ENCODE peak calls at places on chromosomes 2 and 18, in seven cellular contexts. C, X, V, K, T, B and U are unnamed samples.

GRCh38 chr2:158967114-158967730 is 1.2 kb upstream of the TANC1 start:
- ATAC-seq in C (peak; percentile 10), X (peak; percentile 1), V (no peak), K (no peak), T (no peak), B (no peak), U (no peak)

GRCh38 chr2:24984912-24985311 is 13.2 kb upstream of the DNAJC27 start:
- ATAC-seq in C (peak; percentile 91), X (peak; percentile 90), V (no peak), K (no peak), T (no peak), B (no peak), U (no peak)

GRCh38 chr2:9738718-9739496 is 104.4 kb upstream of the TAF1B start:
- ATAC-seq in C (no peak), X (peak; percentile 72), V (peak; percentile 14), K (peak; percentile 12), T (peak; percentile 58), B (peak; percentile 73), U (peak; percentile 65)

GRCh38 chr18:22170421-22171262 is 1.3 kb downstream of the GATA6 start:
- ATAC-seq in C (peak; percentile 58), X (peak; percentile 3), V (no peak), K (no peak), T (no peak), B (no peak), U (no peak)

GRCh38 chr2:235366390-235366789 is 127.5 kb upstream of the AGAP1 start:
- ATAC-seq in C (no peak), X (no peak), V (no peak), K (no peak), T (no peak), B (no peak), U (no peak)

GRCh38 chr2:141618457-141618856 is 512.4 kb downstream of the LRP1B start:
- ATAC-seq in C (no peak), X (no peak), V (no peak), K (no peak), T (no peak), B (no peak), U (no peak)

GRCh38 chr2:235105821-235106359 is 154.1 kb downstream of the SH3BP4 start:
- ATAC-seq in C (no peak), X (no peak), V (no peak), K (no peak), T (no peak), B (no peak), U (no peak)

GRCh38 chr2:43051316-43051715 is 175.1 kb downstream of the ZFP36L2 start:
- ATAC-seq in C (peak; percentile 76), X (peak; percentile 34), V (no peak), K (no peak), T (peak; percentile 61), B (peak; percentile 54), U (no peak)

GRCh38 chr18:9952633-9953416 is 39.0 kb downstream of the VAPA start:
- ATAC-seq in C (no peak), X (peak; percentile 11), V (peak; percentile 34), K (no peak), T (no peak), B (peak; percentile 52), U (no peak)

GRCh38 chr2:27721884-27722485 is 49.5 kb upstream of the MRPL33 start:
- ATAC-seq in C (no peak), X (no peak), V (no peak), K (no peak), T (no peak), B (peak; percentile 43), U (no peak)

GRCh38 chr2:69216535-69217332 is 170.3 kb downstream of the GFPT1 start:
- ATAC-seq in C (peak; percentile 74), X (no peak), V (no peak), K (no peak), T (no peak), B (no peak), U (no peak)

GRCh38 chr2:53028259-53028658 is 739.3 kb upstream of the CHAC2 start:
- ATAC-seq in C (no peak), X (peak; percentile 26), V (no peak), K (no peak), T (no peak), B (no peak), U (no peak)

GRCh38 chr18:56702946-56703345 is 51.8 kb downstream of the WDR7 start:
- ATAC-seq in C (peak; percentile 47), X (no peak), V (no peak), K (no peak), T (no peak), B (no peak), U (no peak)